ENCODE peak calls at places on chromosomes 13 and 19, in ten cellular contexts. Q, G, V, W, I, D, T, E, Y and P are unnamed samples.

GRCh38 chr19:47663911-47664771 is 49.1 kb upstream of the EHD2 start:
- ATAC-seq in Q (peak; percentile 68), G (no peak), V (peak; percentile 75), W (peak; percentile 68), I (no peak), D (peak; percentile 76), T (no peak), E (peak; percentile 86), Y (no peak), P (no peak)

GRCh38 chr13:30401347-30401746 is 20.9 kb upstream of the UBE2L5 start:
- ATAC-seq in Q (no peak), G (no peak), V (no peak), W (no peak), I (no peak), D (no peak), T (no peak), E (no peak), Y (no peak), P (no peak)

GRCh38 chr13:100517135-100517534 is 71.5 kb downstream of the GGACT start:
- ATAC-seq in Q (no peak), G (no peak), V (peak; percentile 92), W (no peak), I (no peak), D (peak; percentile 87), T (no peak), E (no peak), Y (no peak), P (no peak)

GRCh38 chr13:27617801-27618411 is 2.4 kb downstream of the LNX2 start:
- ATAC-seq in Q (no peak), G (no peak), V (peak; percentile 3), W (peak; percentile 17), I (no peak), D (no peak), T (no peak), E (no peak), Y (no peak), P (no peak)

GRCh38 chr13:99766641-99767045 is 204.9 kb downstream of the ZIC5 start:
- ATAC-seq in Q (no peak), G (no peak), V (no peak), W (no peak), I (no peak), D (no peak), T (no peak), E (no peak), Y (no peak), P (no peak)

GRCh38 chr13:28792992-28793391 is 27.1 kb upstream of the MTUS2 start:
- ATAC-seq in Q (no peak), G (no peak), V (no peak), W (peak; percentile 44), I (no peak), D (no peak), T (no peak), E (peak; percentile 68), Y (no peak), P (no peak)

GRCh38 chr19:33775731-33776487 is 20.8 kb upstream of the KCTD15 start:
- ATAC-seq in Q (no peak), G (no peak), V (no peak), W (no peak), I (no peak), D (no peak), T (no peak), E (no peak), Y (no peak), P (no peak)

GRCh38 chr19:5002143-5002542 is 33.2 kb downstream of the KDM4B start:
- ATAC-seq in Q (peak; percentile 91), G (no peak), V (peak; percentile 27), W (peak; percentile 22), I (no peak), D (no peak), T (no peak), E (no peak), Y (no peak), P (no peak)

GRCh38 chr13:51222510-51223283 is 499 bp downstream of the FAM124A start:
- ATAC-seq in Q (peak; percentile 45), G (peak; percentile 58), V (peak; percentile 3), W (no peak), I (peak; percentile 44), D (peak; percentile 29), T (peak; percentile 3), E (peak; percentile 57), Y (peak; percentile 31), P (peak; percentile 61)

GRCh38 chr13:109198585-109198984 is 569.2 kb downstream of the MYO16 start:
- ATAC-seq in Q (no peak), G (no peak), V (no peak), W (peak; percentile 75), I (no peak), D (no peak), T (no peak), E (no peak), Y (no peak), P (no peak)

GRCh38 chr13:47837906-47838305 is 163.2 kb downstream of the SUCLA2 start:
- ATAC-seq in Q (peak; percentile 11), G (no peak), V (no peak), W (no peak), I (no peak), D (no peak), T (no peak), E (no peak), Y (no peak), P (no peak)

GRCh38 chr19:10309423-10309822 is at the start of gene ZGLP1:
- ATAC-seq in Q (no peak), G (no peak), V (peak; percentile 15), W (no peak), I (no peak), D (no peak), T (no peak), E (peak; percentile 7), Y (no peak), P (no peak)

GRCh38 chr19:38411041-38411712 is 8.3 kb downstream of the FAM98C start:
- ATAC-seq in Q (no peak), G (no peak), V (peak; percentile 17), W (no peak), I (no peak), D (no peak), T (no peak), E (peak; percentile 13), Y (no peak), P (no peak)

GRCh38 chr13:23081901-23082300 is 98.9 kb upstream of the SGCG start:
- ATAC-seq in Q (no peak), G (no peak), V (no peak), W (no peak), I (no peak), D (no peak), T (no peak), E (no peak), Y (no peak), P (no peak)

GRCh38 chr13:113431171-113431570 is 22.1 kb downstream of the ADPRHL1 start:
- ATAC-seq in Q (no peak), G (no peak), V (no peak), W (no peak), I (no peak), D (no peak), T (no peak), E (peak; percentile 12), Y (no peak), P (no peak)

GRCh38 chr19:15231256-15231655 is 992 bp downstream of the EPHX3 start:
- ATAC-seq in Q (no peak), G (no peak), V (no peak), W (no peak), I (no peak), D (no peak), T (no peak), E (no peak), Y (peak; percentile 19), P (no peak)

GRCh38 chr13:77521194-77521593 is 14.3 kb upstream of the SCEL start:
- ATAC-seq in Q (peak; percentile 38), G (no peak), V (no peak), W (peak; percentile 8), I (no peak), D (no peak), T (no peak), E (no peak), Y (no peak), P (no peak)

GRCh38 chr13:21478881-21479808 is 20.0 kb upstream of the ZDHHC20 start:
- ATAC-seq in Q (peak; percentile 43), G (peak; percentile 86), V (peak; percentile 77), W (peak; percentile 82), I (peak; percentile 58), D (peak; percentile 59), T (peak; percentile 54), E (peak; percentile 68), Y (peak; percentile 59), P (no peak)

GRCh38 chr19:12626958-12627357 is 16.2 kb downstream of the ZNF791 start:
- ATAC-seq in Q (no peak), G (no peak), V (no peak), W (no peak), I (no peak), D (no peak), T (no peak), E (no peak), Y (no peak), P (no peak)

GRCh38 chr19:30090476-30090875 is 148.4 kb downstream of the URI1 start:
- ATAC-seq in Q (no peak), G (no peak), V (no peak), W (no peak), I (no peak), D (no peak), T (no peak), E (no peak), Y (no peak), P (no peak)

GRCh38 chr13:28705734-28706133 is 13.0 kb downstream of the SLC46A3 start:
- ATAC-seq in Q (no peak), G (no peak), V (peak; percentile 44), W (no peak), I (no peak), D (peak; percentile 30), T (no peak), E (peak; percentile 46), Y (no peak), P (no peak)

GRCh38 chr13:112814905-112815585 is 125.2 kb downstream of the ATP11A start:
- ATAC-seq in Q (peak; percentile 78), G (no peak), V (no peak), W (peak; percentile 84), I (no peak), D (no peak), T (no peak), E (peak; percentile 80), Y (no peak), P (no peak)

GRCh38 chr13:49679244-49679643 is 12.0 kb downstream of the EBPL start:
- ATAC-seq in Q (peak; percentile 52), G (peak; percentile 65), V (peak; percentile 46), W (peak; percentile 47), I (no peak), D (no peak), T (no peak), E (no peak), Y (no peak), P (no peak)

GRCh38 chr19:15820646-15821045 is 5.2 kb upstream of the OR10H1 start:
- ATAC-seq in Q (no peak), G (no peak), V (no peak), W (no peak), I (no peak), D (no peak), T (no peak), E (no peak), Y (no peak), P (no peak)

GRCh38 chr13:98156259-98156658 is 13.4 kb downstream of the FARP1 start:
- ATAC-seq in Q (no peak), G (no peak), V (no peak), W (no peak), I (no peak), D (no peak), T (no peak), E (no peak), Y (no peak), P (no peak)

GRCh38 chr19:13917888-13918406 is 11.9 kb downstream of the CC2D1A start:
- ATAC-seq in Q (no peak), G (no peak), V (no peak), W (peak; percentile 13), I (no peak), D (no peak), T (no peak), E (peak; percentile 52), Y (no peak), P (no peak)

GRCh38 chr19:48858984-48859710 is 9.3 kb downstream of the PLEKHA4 start:
- ATAC-seq in Q (no peak), G (peak; percentile 62), V (peak; percentile 80), W (peak; percentile 87), I (peak; percentile 92), D (peak; percentile 62), T (peak; percentile 92), E (peak; percentile 51), Y (peak; percentile 85), P (peak; percentile 86)

GRCh38 chr19:42409477-42409876 is 17.7 kb downstream of the LIPE start:
- ATAC-seq in Q (no peak), G (no peak), V (peak; percentile 71), W (no peak), I (no peak), D (peak; percentile 50), T (no peak), E (peak; percentile 33), Y (no peak), P (peak; percentile 8)